ENCODE peak calls at places on chromosomes 12 and 14, in ten cellular contexts. One of them, this sample, is unnamed.

GRCh38 chr14:101241807-101242278 is 319.5 kb upstream of the DIO3 start:
- DNase-seq in activated CD8-positive, alpha-beta T cell treated with anti-CD3 and anti-CD28 coated beads for 36 hours: no peak
- DNase-seq in foreskin fibroblast: no peak
- DNase-seq in choroid plexus epithelial cell: peak; percentile 4
- DNase-seq in lung: no peak
- DNase-seq in cardiac muscle cell: no peak
- DNase-seq in neural progenitor cell: no peak
- DNase-seq in astrocyte of the spinal cord: no peak
- DNase-seq in CD8-positive, alpha-beta T cell: peak; percentile 2
- DNase-seq in left lung: no peak
- DNase-seq in this sample: no peak

GRCh38 chr14:73785834-73786631 is 65.6 kb upstream of the PTGR2 start:
- DNase-seq in activated CD8-positive, alpha-beta T cell treated with anti-CD3 and anti-CD28 coated beads for 36 hours: peak; percentile 81
- DNase-seq in foreskin fibroblast: peak; percentile 97
- DNase-seq in choroid plexus epithelial cell: peak; percentile 96
- DNase-seq in lung: peak; percentile 83
- DNase-seq in cardiac muscle cell: peak; percentile 96
- DNase-seq in neural progenitor cell: peak; percentile 69
- DNase-seq in astrocyte of the spinal cord: peak; percentile 84
- DNase-seq in CD8-positive, alpha-beta T cell: peak; percentile 62
- DNase-seq in left lung: peak; percentile 92
- DNase-seq in this sample: peak; percentile 85

GRCh38 chr14:101466456-101467180 is 94.7 kb upstream of the DIO3 start:
- DNase-seq in activated CD8-positive, alpha-beta T cell treated with anti-CD3 and anti-CD28 coated beads for 36 hours: no peak
- DNase-seq in foreskin fibroblast: no peak
- DNase-seq in choroid plexus epithelial cell: no peak
- DNase-seq in lung: no peak
- DNase-seq in cardiac muscle cell: no peak
- DNase-seq in neural progenitor cell: no peak
- DNase-seq in astrocyte of the spinal cord: no peak
- DNase-seq in CD8-positive, alpha-beta T cell: no peak
- DNase-seq in left lung: no peak
- DNase-seq in this sample: no peak

GRCh38 chr12:70736775-70737174 is 99.5 kb upstream of the PTPRB start:
- DNase-seq in activated CD8-positive, alpha-beta T cell treated with anti-CD3 and anti-CD28 coated beads for 36 hours: no peak
- DNase-seq in foreskin fibroblast: no peak
- DNase-seq in choroid plexus epithelial cell: no peak
- DNase-seq in lung: no peak
- DNase-seq in cardiac muscle cell: no peak
- DNase-seq in neural progenitor cell: no peak
- DNase-seq in astrocyte of the spinal cord: no peak
- DNase-seq in CD8-positive, alpha-beta T cell: no peak
- DNase-seq in left lung: no peak
- DNase-seq in this sample: no peak

GRCh38 chr12:52608826-52609630 is 7.8 kb upstream of the KRT72 start:
- DNase-seq in activated CD8-positive, alpha-beta T cell treated with anti-CD3 and anti-CD28 coated beads for 36 hours: peak; percentile 26
- DNase-seq in foreskin fibroblast: no peak
- DNase-seq in choroid plexus epithelial cell: no peak
- DNase-seq in lung: no peak
- DNase-seq in cardiac muscle cell: no peak
- DNase-seq in neural progenitor cell: no peak
- DNase-seq in astrocyte of the spinal cord: no peak
- DNase-seq in CD8-positive, alpha-beta T cell: no peak
- DNase-seq in left lung: no peak
- DNase-seq in this sample: no peak

GRCh38 chr14:64761441-64762043 is 57.3 kb downstream of the PLEKHG3 start:
- DNase-seq in activated CD8-positive, alpha-beta T cell treated with anti-CD3 and anti-CD28 coated beads for 36 hours: no peak
- DNase-seq in foreskin fibroblast: peak; percentile 31
- DNase-seq in choroid plexus epithelial cell: peak; percentile 20
- DNase-seq in lung: no peak
- DNase-seq in cardiac muscle cell: no peak
- DNase-seq in neural progenitor cell: no peak
- DNase-seq in astrocyte of the spinal cord: peak; percentile 40
- DNase-seq in CD8-positive, alpha-beta T cell: no peak
- DNase-seq in left lung: no peak
- DNase-seq in this sample: no peak

GRCh38 chr14:104604461-104605449 is at the start of gene TMEM179:
- DNase-seq in activated CD8-positive, alpha-beta T cell treated with anti-CD3 and anti-CD28 coated beads for 36 hours: no peak
- DNase-seq in foreskin fibroblast: peak; percentile 36
- DNase-seq in choroid plexus epithelial cell: peak; percentile 16
- DNase-seq in lung: no peak
- DNase-seq in cardiac muscle cell: peak; percentile 32
- DNase-seq in neural progenitor cell: peak; percentile 93
- DNase-seq in astrocyte of the spinal cord: no peak
- DNase-seq in CD8-positive, alpha-beta T cell: no peak
- DNase-seq in left lung: peak; percentile 68
- DNase-seq in this sample: no peak

GRCh38 chr12:112680993-112681392 is 110.6 kb upstream of the RPH3A start:
- DNase-seq in activated CD8-positive, alpha-beta T cell treated with anti-CD3 and anti-CD28 coated beads for 36 hours: no peak
- DNase-seq in foreskin fibroblast: no peak
- DNase-seq in choroid plexus epithelial cell: no peak
- DNase-seq in lung: no peak
- DNase-seq in cardiac muscle cell: no peak
- DNase-seq in neural progenitor cell: no peak
- DNase-seq in astrocyte of the spinal cord: no peak
- DNase-seq in CD8-positive, alpha-beta T cell: no peak
- DNase-seq in left lung: no peak
- DNase-seq in this sample: no peak

GRCh38 chr14:32331227-32331597 is 2.1 kb downstream of the AKAP6 start:
- DNase-seq in activated CD8-positive, alpha-beta T cell treated with anti-CD3 and anti-CD28 coated beads for 36 hours: no peak
- DNase-seq in foreskin fibroblast: no peak
- DNase-seq in choroid plexus epithelial cell: no peak
- DNase-seq in lung: no peak
- DNase-seq in cardiac muscle cell: no peak
- DNase-seq in neural progenitor cell: peak; percentile 75
- DNase-seq in astrocyte of the spinal cord: no peak
- DNase-seq in CD8-positive, alpha-beta T cell: no peak
- DNase-seq in left lung: no peak
- DNase-seq in this sample: no peak

GRCh38 chr14:75513911-75514672 is 8.2 kb upstream of the BATF start:
- DNase-seq in activated CD8-positive, alpha-beta T cell treated with anti-CD3 and anti-CD28 coated beads for 36 hours: peak; percentile 26
- DNase-seq in foreskin fibroblast: no peak
- DNase-seq in choroid plexus epithelial cell: no peak
- DNase-seq in lung: no peak
- DNase-seq in cardiac muscle cell: no peak
- DNase-seq in neural progenitor cell: no peak
- DNase-seq in astrocyte of the spinal cord: no peak
- DNase-seq in CD8-positive, alpha-beta T cell: no peak
- DNase-seq in left lung: no peak
- DNase-seq in this sample: no peak

GRCh38 chr12:123251403-123252076 is 18.3 kb downstream of the MTRFR start:
- DNase-seq in activated CD8-positive, alpha-beta T cell treated with anti-CD3 and anti-CD28 coated beads for 36 hours: no peak
- DNase-seq in foreskin fibroblast: no peak
- DNase-seq in choroid plexus epithelial cell: no peak
- DNase-seq in lung: no peak
- DNase-seq in cardiac muscle cell: no peak
- DNase-seq in neural progenitor cell: no peak
- DNase-seq in astrocyte of the spinal cord: no peak
- DNase-seq in CD8-positive, alpha-beta T cell: no peak
- DNase-seq in left lung: peak; percentile 10
- DNase-seq in this sample: no peak

GRCh38 chr14:24662753-24663152 is 28.8 kb upstream of the GZMB start:
- DNase-seq in activated CD8-positive, alpha-beta T cell treated with anti-CD3 and anti-CD28 coated beads for 36 hours: no peak
- DNase-seq in foreskin fibroblast: no peak
- DNase-seq in choroid plexus epithelial cell: no peak
- DNase-seq in lung: no peak
- DNase-seq in cardiac muscle cell: no peak
- DNase-seq in neural progenitor cell: no peak
- DNase-seq in astrocyte of the spinal cord: no peak
- DNase-seq in CD8-positive, alpha-beta T cell: no peak
- DNase-seq in left lung: no peak
- DNase-seq in this sample: no peak

GRCh38 chr12:14959463-14959862 is 1.9 kb downstream of the ARHGDIB start:
- DNase-seq in activated CD8-positive, alpha-beta T cell treated with anti-CD3 and anti-CD28 coated beads for 36 hours: no peak
- DNase-seq in foreskin fibroblast: no peak
- DNase-seq in choroid plexus epithelial cell: no peak
- DNase-seq in lung: no peak
- DNase-seq in cardiac muscle cell: no peak
- DNase-seq in neural progenitor cell: no peak
- DNase-seq in astrocyte of the spinal cord: no peak
- DNase-seq in CD8-positive, alpha-beta T cell: no peak
- DNase-seq in left lung: no peak
- DNase-seq in this sample: no peak

GRCh38 chr14:102891556-102891955 is 30.9 kb upstream of the AMN start:
- DNase-seq in activated CD8-positive, alpha-beta T cell treated with anti-CD3 and anti-CD28 coated beads for 36 hours: no peak
- DNase-seq in foreskin fibroblast: peak; percentile 77
- DNase-seq in choroid plexus epithelial cell: peak; percentile 84
- DNase-seq in lung: no peak
- DNase-seq in cardiac muscle cell: peak; percentile 34
- DNase-seq in neural progenitor cell: no peak
- DNase-seq in astrocyte of the spinal cord: peak; percentile 76
- DNase-seq in CD8-positive, alpha-beta T cell: no peak
- DNase-seq in left lung: no peak
- DNase-seq in this sample: no peak

GRCh38 chr12:26987634-26988424 is 26.4 kb downstream of the TM7SF3 start:
- DNase-seq in activated CD8-positive, alpha-beta T cell treated with anti-CD3 and anti-CD28 coated beads for 36 hours: no peak
- DNase-seq in foreskin fibroblast: peak; percentile 51
- DNase-seq in choroid plexus epithelial cell: peak; percentile 10
- DNase-seq in lung: no peak
- DNase-seq in cardiac muscle cell: no peak
- DNase-seq in neural progenitor cell: no peak
- DNase-seq in astrocyte of the spinal cord: no peak
- DNase-seq in CD8-positive, alpha-beta T cell: no peak
- DNase-seq in left lung: no peak
- DNase-seq in this sample: no peak
- TF ChIP-seq CTCF in activated CD8-positive, alpha-beta T cell treated with anti-CD3 and anti-CD28 coated beads for 36 hours: no peak
- TF ChIP-seq CTCF in foreskin fibroblast: no peak
- TF ChIP-seq CTCF in choroid plexus epithelial cell: no peak
- TF ChIP-seq CTCF in lung: no peak
- TF ChIP-seq CTCF in cardiac muscle cell: no peak
- TF ChIP-seq CTCF in neural progenitor cell: no peak
- TF ChIP-seq CTCF in astrocyte of the spinal cord: no peak
- TF ChIP-seq CTCF in CD8-positive, alpha-beta T cell: no peak
- TF ChIP-seq CTCF in left lung: no peak
- TF ChIP-seq CTCF in this sample: no peak

GRCh38 chr14:106318700-106319099 is 792.3 kb downstream of the TMEM121 start:
- DNase-seq in activated CD8-positive, alpha-beta T cell treated with anti-CD3 and anti-CD28 coated beads for 36 hours: peak; percentile 67
- DNase-seq in foreskin fibroblast: no peak
- DNase-seq in choroid plexus epithelial cell: no peak
- DNase-seq in lung: no peak
- DNase-seq in cardiac muscle cell: no peak
- DNase-seq in neural progenitor cell: no peak
- DNase-seq in astrocyte of the spinal cord: no peak
- DNase-seq in CD8-positive, alpha-beta T cell: peak; percentile 53
- DNase-seq in left lung: no peak
- DNase-seq in this sample: no peak
- TF ChIP-seq CTCF in activated CD8-positive, alpha-beta T cell treated with anti-CD3 and anti-CD28 coated beads for 36 hours: peak; percentile 70
- TF ChIP-seq CTCF in foreskin fibroblast: no peak
- TF ChIP-seq CTCF in choroid plexus epithelial cell: no peak
- TF ChIP-seq CTCF in lung: no peak
- TF ChIP-seq CTCF in cardiac muscle cell: no peak
- TF ChIP-seq CTCF in neural progenitor cell: no peak
- TF ChIP-seq CTCF in astrocyte of the spinal cord: no peak
- TF ChIP-seq CTCF in CD8-positive, alpha-beta T cell: peak; percentile 35
- TF ChIP-seq CTCF in left lung: no peak
- TF ChIP-seq CTCF in this sample: no peak

GRCh38 chr12:118981285-118982201 is at the start of gene SRRM4:
- DNase-seq in activated CD8-positive, alpha-beta T cell treated with anti-CD3 and anti-CD28 coated beads for 36 hours: peak; percentile 3
- DNase-seq in foreskin fibroblast: no peak
- DNase-seq in choroid plexus epithelial cell: no peak
- DNase-seq in lung: no peak
- DNase-seq in cardiac muscle cell: no peak
- DNase-seq in neural progenitor cell: peak; percentile 95
- DNase-seq in astrocyte of the spinal cord: no peak
- DNase-seq in CD8-positive, alpha-beta T cell: no peak
- DNase-seq in left lung: peak; percentile 73
- DNase-seq in this sample: no peak

GRCh38 chr12:118984206-118984943 is 3.0 kb downstream of the SRRM4 start:
- DNase-seq in activated CD8-positive, alpha-beta T cell treated with anti-CD3 and anti-CD28 coated beads for 36 hours: no peak
- DNase-seq in foreskin fibroblast: no peak
- DNase-seq in choroid plexus epithelial cell: no peak
- DNase-seq in lung: no peak
- DNase-seq in cardiac muscle cell: no peak
- DNase-seq in neural progenitor cell: no peak
- DNase-seq in astrocyte of the spinal cord: no peak
- DNase-seq in CD8-positive, alpha-beta T cell: no peak
- DNase-seq in left lung: no peak
- DNase-seq in this sample: no peak

GRCh38 chr12:118983147-118983824 is 1.9 kb downstream of the SRRM4 start:
- DNase-seq in activated CD8-positive, alpha-beta T cell treated with anti-CD3 and anti-CD28 coated beads for 36 hours: no peak
- DNase-seq in foreskin fibroblast: no peak
- DNase-seq in choroid plexus epithelial cell: no peak
- DNase-seq in lung: no peak
- DNase-seq in cardiac muscle cell: no peak
- DNase-seq in neural progenitor cell: no peak
- DNase-seq in astrocyte of the spinal cord: no peak
- DNase-seq in CD8-positive, alpha-beta T cell: no peak
- DNase-seq in left lung: no peak
- DNase-seq in this sample: no peak

GRCh38 chr12:118982308-118982707 is 967 bp downstream of the SRRM4 start:
- DNase-seq in activated CD8-positive, alpha-beta T cell treated with anti-CD3 and anti-CD28 coated beads for 36 hours: no peak
- DNase-seq in foreskin fibroblast: no peak
- DNase-seq in choroid plexus epithelial cell: no peak
- DNase-seq in lung: no peak
- DNase-seq in cardiac muscle cell: no peak
- DNase-seq in neural progenitor cell: no peak
- DNase-seq in astrocyte of the spinal cord: no peak
- DNase-seq in CD8-positive, alpha-beta T cell: no peak
- DNase-seq in left lung: no peak
- DNase-seq in this sample: no peak

DNA sequence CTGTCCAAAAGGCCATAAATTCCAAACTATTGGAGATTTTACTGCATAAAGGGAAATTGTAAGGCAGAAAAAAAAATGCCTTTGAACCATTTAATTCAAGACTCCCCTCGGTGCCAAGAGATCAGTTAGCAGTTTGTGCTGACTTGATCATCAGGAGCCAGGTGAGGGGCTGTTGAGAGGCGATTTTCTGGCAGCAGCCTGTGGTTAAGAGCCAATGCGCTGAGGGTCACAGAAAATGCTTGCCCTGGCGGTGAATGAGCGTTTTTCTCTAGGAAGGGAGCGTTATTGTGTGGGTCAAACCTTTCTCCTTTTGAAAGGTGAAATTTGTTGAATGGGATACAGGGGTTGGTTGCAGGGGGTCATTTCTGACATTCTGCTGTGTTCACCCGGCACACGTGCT is 4.7 kb downstream of the SRRM4 start:
- DNase-seq in activated CD8-positive, alpha-beta T cell treated with anti-CD3 and anti-CD28 coated beads for 36 hours: no peak
- DNase-seq in foreskin fibroblast: no peak
- DNase-seq in choroid plexus epithelial cell: no peak
- DNase-seq in lung: no peak
- DNase-seq in cardiac muscle cell: no peak
- DNase-seq in neural progenitor cell: peak; percentile 44
- DNase-seq in astrocyte of the spinal cord: no peak
- DNase-seq in CD8-positive, alpha-beta T cell: no peak
- DNase-seq in left lung: no peak
- DNase-seq in this sample: no peak
- TF ChIP-seq CTCF in activated CD8-positive, alpha-beta T cell treated with anti-CD3 and anti-CD28 coated beads for 36 hours: no peak
- TF ChIP-seq CTCF in foreskin fibroblast: no peak
- TF ChIP-seq CTCF in choroid plexus epithelial cell: no peak
- TF ChIP-seq CTCF in lung: no peak
- TF ChIP-seq CTCF in cardiac muscle cell: no peak
- TF ChIP-seq CTCF in neural progenitor cell: no peak
- TF ChIP-seq CTCF in astrocyte of the spinal cord: no peak
- TF ChIP-seq CTCF in CD8-positive, alpha-beta T cell: no peak
- TF ChIP-seq CTCF in left lung: no peak
- TF ChIP-seq CTCF in this sample: no peak

DNA sequence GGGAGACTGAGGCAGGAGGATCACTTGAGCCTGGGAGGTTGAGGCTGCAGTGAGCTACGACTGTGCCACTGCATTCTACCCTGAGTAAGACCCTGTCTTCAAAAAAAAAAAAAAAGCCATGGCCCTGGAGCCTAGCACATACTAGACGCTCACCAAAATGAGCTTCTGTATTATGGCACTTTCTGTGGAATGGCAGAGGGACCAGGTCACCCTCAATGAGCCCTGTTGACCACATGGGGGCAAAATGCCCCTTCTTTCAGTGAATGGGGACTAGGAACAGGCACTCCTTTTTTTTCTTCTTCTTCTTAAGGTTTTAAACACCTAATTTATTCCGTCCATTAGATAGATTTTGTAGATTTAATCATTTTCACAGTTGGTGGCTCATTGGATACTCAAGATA is 50.5 kb downstream of the FAM222A start:
- DNase-seq in activated CD8-positive, alpha-beta T cell treated with anti-CD3 and anti-CD28 coated beads for 36 hours: no peak
- DNase-seq in foreskin fibroblast: no peak
- DNase-seq in choroid plexus epithelial cell: no peak
- DNase-seq in lung: no peak
- DNase-seq in cardiac muscle cell: no peak
- DNase-seq in neural progenitor cell: peak; percentile 59
- DNase-seq in astrocyte of the spinal cord: no peak
- DNase-seq in CD8-positive, alpha-beta T cell: no peak
- DNase-seq in left lung: no peak
- DNase-seq in this sample: no peak
- TF ChIP-seq CTCF in activated CD8-positive, alpha-beta T cell treated with anti-CD3 and anti-CD28 coated beads for 36 hours: no peak
- TF ChIP-seq CTCF in foreskin fibroblast: no peak
- TF ChIP-seq CTCF in choroid plexus epithelial cell: no peak
- TF ChIP-seq CTCF in lung: no peak
- TF ChIP-seq CTCF in cardiac muscle cell: no peak
- TF ChIP-seq CTCF in neural progenitor cell: peak; percentile 51
- TF ChIP-seq CTCF in astrocyte of the spinal cord: no peak
- TF ChIP-seq CTCF in CD8-positive, alpha-beta T cell: no peak
- TF ChIP-seq CTCF in left lung: no peak
- TF ChIP-seq CTCF in this sample: no peak